ENCODE peak calls at places on chromosomes 3 and 15, in four cellular contexts. H, Y, A and R are unnamed samples. For H3K27me3, the result is how much of the 10 kb centered on the place peaks cover.

GRCh38 chr3:67402873-67403272 is 251.5 kb downstream of the SUCLG2 start:
- DNase-seq in H (no peak), A (no peak), Y (no peak), R (no peak)

GRCh38 chr15:31338879-31339557 is 12.4 kb downstream of the KLF13 start:
- DNase-seq in H (no peak), A (peak), Y (peak), R (peak)

GRCh38 chr15:47644713-47645112 is 72.6 kb upstream of the SEMA6D start:
- DNase-seq in Y (no peak), A (no peak), H (no peak), R (no peak)

GRCh38 chr3:193711964-193712598 is 119.1 kb downstream of the OPA1 start:
- DNase-seq in H (no peak), Y (no peak), A (no peak), R (no peak)

GRCh38 chr15:90871097-90871715 is 2.8 kb downstream of the FURIN start:
- DNase-seq in H (peak), A (no peak), Y (peak), R (no peak)

GRCh38 chr3:152149832-152150231 is 118.9 kb upstream of the MBNL1 start:
- DNase-seq in A (peak), H (no peak), Y (no peak), R (no peak)

GRCh38 chr15:32029409-32029861 is 880 bp upstream of the CHRNA7 start:
- DNase-seq in H (no peak), Y (peak), A (peak), R (no peak)

GRCh38 chr3:53534996-53535395 is 40.6 kb downstream of the CACNA1D start:
- DNase-seq in H (no peak), Y (no peak), A (no peak), R (no peak)

GRCh38 chr15:25188551-25189101 is 233.8 kb downstream of the SNRPN start:
- DNase-seq in A (no peak), Y (no peak), H (no peak), R (no peak)

GRCh38 chr15:82916161-82916952 is 36.2 kb downstream of the HOMER2 start:
- DNase-seq in A (no peak), H (no peak), Y (no peak), R (no peak)

GRCh38 chr3:5145120-5145519 is 23.0 kb downstream of the ARL8B start:
- DNase-seq in Y (no peak), A (no peak), H (no peak), R (no peak)

GRCh38 chr15:59830143-59830542 is 141.0 kb upstream of the BNIP2 start:
- DNase-seq in A (no peak), Y (peak), H (no peak), R (no peak)

GRCh38 chr3:8445861-8446260 is 55.8 kb upstream of the LMCD1 start:
- DNase-seq in H (no peak), Y (no peak), A (peak), R (peak)

GRCh38 chr15:36334059-36334458 is 245.4 kb upstream of the CDIN1 start:
- DNase-seq in A (peak), Y (peak), H (no peak), R (no peak)

GRCh38 chr3:28000608-28001007 is 240.8 kb upstream of the CMC1 start:
- DNase-seq in H (no peak), A (no peak), Y (no peak), R (no peak)
- H3K4me3 ChIP-seq in H (no peak), A (no peak), Y (no peak), R (no peak)

DNA sequence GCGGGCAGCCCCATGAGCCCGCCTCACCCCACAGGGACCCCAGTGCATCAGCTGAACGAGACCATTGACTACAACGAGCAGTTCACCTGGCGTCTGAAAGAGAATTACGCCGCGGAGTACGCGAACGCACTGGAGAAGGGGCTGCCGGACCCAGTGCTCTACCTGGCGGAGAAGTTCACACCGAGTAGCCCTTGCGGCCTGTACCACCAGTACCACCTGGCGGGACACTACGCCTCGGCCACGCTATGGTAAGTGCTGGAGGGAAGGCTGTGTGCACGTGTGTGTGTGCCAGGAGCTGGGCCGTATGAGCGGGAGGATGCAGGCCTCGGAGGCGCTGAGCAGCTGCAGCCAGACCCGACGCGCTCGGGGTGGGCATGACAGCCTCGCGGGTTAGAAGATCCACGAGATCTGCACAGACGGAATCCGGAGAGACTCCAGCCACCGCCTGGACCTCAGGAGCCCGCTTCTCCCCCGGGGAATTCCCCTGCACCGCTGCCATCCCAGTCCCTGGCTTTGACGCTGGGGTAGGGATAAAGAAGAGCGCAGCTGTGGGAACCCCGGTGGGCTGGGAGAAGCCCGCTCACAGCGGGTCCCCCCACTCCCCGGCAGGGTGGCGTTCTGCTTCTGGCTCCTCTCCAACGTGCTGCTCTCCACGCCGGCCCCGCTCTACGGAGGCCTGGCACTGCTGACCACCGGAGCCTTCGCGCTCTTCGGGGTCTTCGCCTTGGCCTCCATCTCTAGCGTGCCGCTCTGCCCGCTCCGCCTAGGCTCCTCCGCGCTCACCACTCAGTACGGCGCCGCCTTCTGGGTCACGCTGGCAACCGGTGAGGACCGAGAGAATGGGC is 2.6 kb downstream of the DUOXA2 start:
- DNase-seq in H (no peak), Y (no peak), A (no peak), R (no peak)
- H3K27me3 ChIP-seq in H (half or more), Y (half or more), A (half or more), R (half or more)

GRCh38 chr15:98779463-98780071 is 131.2 kb downstream of the IGF1R start:
- DNase-seq in H (peak), Y (peak), A (peak), R (no peak)
- H3K27ac ChIP-seq in H (no peak), Y (no peak), A (no peak), R (no peak)

GRCh38 chr3:77041156-77041696 is 1.3 kb downstream of the ROBO2 start:
- DNase-seq in A (no peak), H (no peak), Y (no peak), R (no peak)

GRCh38 chr3:77048186-77048585 is 8.3 kb downstream of the ROBO2 start:
- DNase-seq in A (no peak), H (no peak), Y (no peak), R (no peak)

GRCh38 chr3:77041756-77042155 is 1.9 kb downstream of the ROBO2 start:
- DNase-seq in H (no peak), A (no peak), Y (no peak), R (no peak)

GRCh38 chr3:77042892-77043291 is 3.0 kb downstream of the ROBO2 start:
- DNase-seq in Y (no peak), H (no peak), A (no peak), R (no peak)

DNA sequence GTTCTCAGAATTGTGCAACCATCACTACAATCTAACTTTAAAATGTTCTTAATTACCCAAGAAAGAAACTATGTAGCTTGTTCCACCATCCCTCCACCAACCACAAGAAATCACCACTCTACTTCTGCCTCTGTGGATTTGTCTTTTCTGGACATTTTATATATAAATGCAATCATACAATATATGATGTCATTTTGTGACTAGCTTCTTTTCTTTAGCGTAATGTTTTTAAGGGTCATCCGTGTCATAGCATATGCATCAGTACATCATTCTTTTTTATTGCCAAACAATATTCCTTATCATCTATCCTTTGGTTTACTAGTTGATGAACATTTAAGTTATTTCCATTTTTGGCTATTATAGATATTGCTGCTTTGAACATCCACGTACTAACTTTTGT is 5.8 kb downstream of the ROBO2 start:
- DNase-seq in H (no peak), A (no peak), Y (no peak), R (no peak)
- H3K4me3 ChIP-seq in H (no peak), A (no peak), Y (no peak), R (no peak)

DNA sequence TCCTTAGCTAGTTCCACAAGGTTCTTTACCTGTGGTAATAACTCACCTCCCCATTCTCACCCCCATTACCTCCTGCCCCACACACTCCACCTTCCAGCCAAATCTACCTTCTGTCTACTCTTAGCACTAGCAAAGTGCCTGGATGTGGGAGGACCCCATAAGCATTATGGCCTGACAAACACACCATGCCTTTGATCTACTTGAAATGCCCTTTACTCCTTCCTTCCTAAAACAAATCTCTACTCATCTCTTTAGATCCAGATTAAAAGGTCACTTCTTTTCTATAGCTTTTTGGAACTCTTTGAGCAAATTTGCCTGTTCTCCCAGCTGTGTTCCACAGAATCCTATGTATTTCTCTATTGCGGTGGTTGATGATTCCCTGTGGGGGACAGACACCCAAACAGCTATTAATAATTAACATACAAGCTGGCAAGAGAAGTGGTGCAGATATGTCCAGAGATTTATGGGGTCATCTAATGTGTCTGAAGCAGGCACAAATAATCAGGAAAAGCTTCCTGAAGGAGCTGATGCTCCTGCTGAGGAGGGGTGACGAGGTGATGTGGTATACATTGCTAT is 34.0 kb downstream of the DGKG start:
- DNase-seq in A (no peak), Y (no peak), H (no peak), R (no peak)
- H3K27me3 ChIP-seq in A (under half), Y (under half), H (under half), R (under half)

GRCh38 chr3:190083631-190084030 is 37.1 kb downstream of the P3H2 start:
- DNase-seq in A (no peak), H (no peak), Y (peak), R (no peak)
- H3K27ac ChIP-seq in A (no peak), H (no peak), Y (no peak), R (no peak)

DNA sequence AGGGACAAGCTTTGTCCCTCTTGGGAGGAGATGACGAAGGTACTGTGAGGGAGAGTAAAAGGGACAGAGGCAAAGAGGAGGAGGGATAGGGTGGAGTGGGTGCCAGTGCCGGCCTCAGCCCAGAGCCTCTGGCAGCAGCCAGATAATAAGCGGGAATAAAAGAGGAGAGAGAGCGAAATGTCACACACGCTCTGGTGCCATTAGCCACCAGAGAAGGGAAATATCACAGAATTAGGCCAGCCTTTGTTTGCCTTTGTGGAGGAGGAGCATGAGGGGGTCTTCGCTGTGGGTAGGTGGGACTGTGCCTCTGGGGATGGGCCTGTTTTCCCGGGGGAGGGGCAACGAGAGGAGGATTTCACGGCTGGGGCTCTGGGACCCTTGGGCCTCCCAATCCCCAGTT is 67.8 kb downstream of the LINGO1 start:
- DNase-seq in Y (no peak), A (no peak), H (no peak), R (no peak)
- H3K4me3 ChIP-seq in Y (no peak), A (no peak), H (no peak), R (no peak)